ENCODE peak calls at places on chromosomes 1 and 21, in six cellular contexts. X is A549, Q is K562, Y is endothelial cell of umbilical vein, N is HepG2, W is GM12878. B is an unnamed sample.

GRCh38 chr21:36873511-36873910 is 93.0 kb downstream of the HLCS start:
- DNase-seq in X (no peak), Q (no peak), Y (no peak), N (no peak), W (no peak), B (no peak)

GRCh38 chr1:233033366-233033765 is 83.0 kb downstream of the NTPCR start:
- DNase-seq in X (no peak), Q (no peak), Y (no peak), N (no peak), W (no peak), B (peak)

GRCh38 chr1:221532071-221532755 is 209.7 kb downstream of the DUSP10 start:
- DNase-seq in X (no peak), Q (no peak), Y (no peak), N (no peak), W (no peak), B (no peak)

GRCh38 chr1:116824631-116825399 is 70.6 kb downstream of the CD2 start:
- DNase-seq in X (no peak), Q (no peak), Y (no peak), N (no peak), W (no peak), B (no peak)

GRCh38 chr1:239977414-239977813 is 114.3 kb upstream of the FMN2 start:
- DNase-seq in X (no peak), Q (no peak), Y (no peak), N (no peak), W (no peak), B (no peak)

GRCh38 chr1:102588536-102588935 is 519.8 kb downstream of the COL11A1 start:
- DNase-seq in X (no peak), Q (no peak), Y (no peak), N (no peak), W (no peak), B (no peak)

GRCh38 chr1:211339631-211340041 is 13.0 kb downstream of the TRAF5 start:
- DNase-seq in X (no peak), Q (no peak), Y (no peak), N (no peak), W (no peak), B (no peak)

GRCh38 chr1:71049951-71050598 is 2.5 kb upstream of the PTGER3 start:
- DNase-seq in X (peak), Q (peak), Y (peak), N (peak), W (peak), B (peak)

GRCh38 chr1:59833022-59833421 is 18.3 kb downstream of the HOOK1 start:
- DNase-seq in X (no peak), Q (no peak), Y (no peak), N (no peak), W (no peak), B (no peak)

GRCh38 chr1:54542120-54542961 is 5.7 kb upstream of the ACOT11 start:
- DNase-seq in X (peak), Q (peak), Y (peak), N (peak), W (peak), B (peak)

GRCh38 chr1:101295212-101295611 is 58.4 kb downstream of the S1PR1 start:
- DNase-seq in X (no peak), Q (no peak), Y (no peak), N (no peak), W (no peak), B (no peak)

GRCh38 chr1:244427647-244428046 is 24.1 kb downstream of the ADSS2 start:
- DNase-seq in X (no peak), Q (no peak), Y (no peak), N (no peak), W (no peak), B (no peak)

GRCh38 chr1:16905112-16905855 is 9.5 kb downstream of the RNU1-2 start:
- DNase-seq in X (peak), Q (peak), Y (no peak), N (peak), W (peak), B (peak)

GRCh38 chr1:58466618-58467241 is 79.8 kb downstream of the OMA1 start:
- DNase-seq in X (no peak), Q (no peak), Y (no peak), N (no peak), W (no peak), B (no peak)

GRCh38 chr1:220727523-220727922 is 20.6 kb upstream of the MTARC2 start:
- DNase-seq in X (no peak), Q (no peak), Y (no peak), N (no peak), W (no peak), B (no peak)

GRCh38 chr1:67097305-67097704 is 37.5 kb downstream of the C1orf141 start:
- DNase-seq in X (no peak), Q (no peak), Y (no peak), N (peak), W (no peak), B (no peak)

GRCh38 chr1:117612517-117613248 is 6.8 kb downstream of the TENT5C start:
- DNase-seq in X (peak), Q (peak), Y (no peak), N (no peak), W (no peak), B (peak)

GRCh38 chr1:23559985-23560755 is 869 bp upstream of the ID3 start:
- DNase-seq in X (no peak), Q (no peak), Y (peak), N (no peak), W (no peak), B (no peak)

DNA sequence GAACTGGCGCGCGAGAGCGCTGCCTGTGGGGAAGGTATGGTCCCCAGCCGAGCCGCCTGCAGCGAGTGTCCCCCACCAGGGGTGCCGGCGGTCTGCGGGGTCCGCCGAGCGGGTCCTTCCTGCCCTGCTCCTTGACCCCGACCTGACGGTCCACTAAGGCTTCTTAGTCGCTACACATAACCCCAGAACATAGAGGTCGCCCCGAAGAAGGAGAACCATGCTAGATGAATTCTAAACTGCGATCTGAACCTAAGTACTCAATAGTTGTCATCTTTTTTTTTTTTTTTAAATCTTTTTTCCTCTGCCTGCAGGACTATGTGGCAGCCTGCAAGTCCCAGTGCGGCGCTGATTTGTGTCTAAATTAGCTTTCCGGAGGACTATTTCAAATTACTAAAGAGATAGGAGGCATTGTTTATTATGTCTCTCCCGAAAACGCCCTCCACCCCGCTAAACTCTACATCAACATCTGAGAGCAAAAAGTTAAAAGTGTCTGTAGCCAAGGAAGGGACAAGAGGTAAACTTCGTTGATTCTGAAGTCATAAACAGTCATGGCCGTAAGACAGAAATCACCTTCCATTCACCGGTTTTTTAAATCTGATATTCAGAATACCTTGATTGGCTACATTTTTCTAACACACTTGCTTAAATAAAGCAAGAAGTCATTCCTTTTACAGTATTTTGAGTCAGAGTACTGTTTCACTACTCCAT is 476 bp downstream of the AXDND1 start:
- DNase-seq in X (peak), Q (no peak), Y (no peak), N (no peak), W (no peak), B (no peak)
- TF ChIP-seq POLR2A in X (no peak), Q (no peak), Y (no peak), N (no peak), W (no peak), B (no peak)

DNA sequence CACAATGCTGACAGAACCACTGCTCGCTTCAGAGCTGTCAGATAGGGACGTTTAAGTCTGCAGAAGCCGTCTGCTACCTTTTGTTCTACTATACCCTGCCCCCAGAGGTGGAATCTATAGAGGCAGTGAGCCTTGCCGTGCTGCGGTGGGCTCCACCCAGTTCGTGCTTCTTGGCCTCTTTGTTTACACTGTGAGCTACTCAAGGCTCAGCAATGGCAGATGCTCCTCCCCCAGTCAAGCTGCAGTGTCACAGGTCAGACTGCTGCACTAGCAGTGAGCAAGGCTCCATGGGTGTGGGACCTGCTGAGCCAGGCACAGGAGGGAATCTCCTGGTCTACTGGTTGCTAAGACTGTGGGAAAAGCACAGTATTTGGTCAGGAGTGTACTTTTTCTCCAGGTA is 47.1 kb downstream of the LEPR start:
- DNase-seq in X (no peak), Q (peak), Y (no peak), N (peak), W (no peak), B (no peak)
- TF ChIP-seq MAX in X (no peak), Q (peak), Y (no peak), N (peak), W (no peak), B (no peak)

GRCh38 chr1:20234761-20235540 is 48.6 kb upstream of the PLA2G2C start:
- DNase-seq in X (no peak), Q (no peak), Y (no peak), N (no peak), W (no peak), B (no peak)
- TF ChIP-seq MYC in X (no peak), Q (no peak), Y (no peak), N (no peak), W (no peak), B (no peak)

DNA sequence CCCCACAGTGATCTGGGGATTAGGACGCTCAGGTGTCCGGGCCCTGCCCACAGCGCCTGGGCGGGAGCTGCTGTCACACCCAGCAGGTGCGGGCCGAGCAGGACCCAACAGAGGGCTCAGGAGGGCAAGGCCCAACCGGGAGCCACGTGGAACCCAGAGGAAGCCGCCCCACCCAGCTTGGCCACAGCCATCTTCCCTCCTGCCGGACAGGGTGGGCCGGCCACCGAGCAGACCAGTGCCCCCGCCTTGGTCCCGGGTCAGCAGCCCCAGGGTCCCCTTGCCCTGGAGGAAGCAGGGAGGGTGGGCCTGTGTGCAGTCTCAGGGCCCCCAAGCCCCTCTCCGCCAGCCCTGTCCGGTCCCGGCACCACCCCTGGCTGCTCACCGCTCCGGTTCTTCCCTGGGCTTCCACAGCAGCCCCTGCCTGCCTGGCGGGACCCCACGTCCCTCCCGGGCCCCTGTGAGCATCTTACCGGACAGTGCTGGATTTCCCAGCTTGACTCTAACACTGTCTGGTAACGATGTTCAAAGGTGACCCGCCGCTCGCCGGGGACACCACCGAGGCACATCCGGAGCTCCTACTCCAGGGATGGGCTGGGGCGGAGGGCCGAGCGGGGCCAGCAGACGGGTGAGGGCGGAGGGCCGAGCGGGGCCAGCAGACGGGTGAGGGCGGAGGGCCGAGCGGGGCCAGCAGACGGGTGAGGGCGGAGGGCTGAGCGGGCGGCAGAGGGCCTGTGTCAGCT is 6.1 kb upstream of the TTLL10 start:
- DNase-seq in X (no peak), Q (no peak), Y (no peak), N (no peak), W (no peak), B (no peak)
- TF ChIP-seq POLR2A in X (no peak), Q (no peak), Y (no peak), N (no peak), W (no peak), B (no peak)

DNA sequence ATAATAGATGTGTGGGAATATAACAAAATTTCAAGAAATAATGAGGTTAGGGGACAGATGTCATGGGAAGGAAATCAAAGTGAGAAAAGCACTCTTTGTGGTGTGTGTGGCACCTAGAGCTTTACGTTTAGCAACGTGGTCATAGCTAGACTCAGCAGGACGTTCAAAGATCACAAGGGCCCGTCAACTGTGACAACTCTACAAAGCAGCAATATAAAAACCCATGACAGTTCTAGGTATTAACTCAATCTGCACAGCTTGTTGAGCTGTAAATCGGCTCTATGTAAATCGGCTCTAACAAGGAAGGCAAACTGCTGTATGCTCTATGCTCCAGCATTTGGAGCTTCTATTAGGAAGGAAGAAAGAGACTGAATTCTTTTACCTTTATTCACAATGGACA is 64.8 kb downstream of the TP53BP2 start:
- DNase-seq in X (no peak), Q (no peak), Y (no peak), N (no peak), W (no peak), B (no peak)
- TF ChIP-seq MAX in X (no peak), Q (no peak), Y (no peak), N (no peak), W (no peak), B (no peak)

DNA sequence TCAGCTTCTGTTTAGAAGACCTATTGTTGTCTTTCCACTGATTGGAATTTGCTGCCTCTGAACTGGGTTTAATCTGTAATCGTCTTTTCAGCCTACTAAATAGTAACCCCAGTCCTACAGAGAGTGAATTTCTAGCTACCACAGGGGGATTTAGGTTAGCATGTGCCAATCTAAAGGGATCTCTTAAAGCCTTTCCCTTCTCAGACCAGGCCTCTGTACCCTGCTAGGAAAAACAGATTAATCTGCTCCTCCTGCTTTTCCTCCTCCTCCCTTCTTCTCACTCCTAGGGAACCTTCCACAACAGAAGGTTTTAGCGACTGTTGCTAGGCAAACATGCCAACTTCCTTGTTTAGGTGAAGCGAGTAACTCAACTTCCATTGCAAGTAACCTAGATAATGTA is 1.3 kb upstream of the RC3H1 start:
- DNase-seq in X (peak), Q (no peak), Y (peak), N (no peak), W (no peak), B (peak)
- TF ChIP-seq MYC in X (no peak), Q (no peak), Y (no peak), N (no peak), W (no peak), B (no peak)

B was measured in NB4.